ENCODE peak calls at places on chromosome 4, in ten cellular contexts. A, G, X, B, D, Q, K, F, T and M are unnamed samples.

GRCh38 chr4:7777017-7777710 is 162.5 kb downstream of the AFAP1 start:
- DNase-seq in X (no peak), Q (no peak), T (peak), F (no peak), A (peak), G (peak), K (no peak), B (no peak), D (no peak), M (no peak)

GRCh38 chr4:71729856-71730255 is 54.0 kb downstream of the GC start:
- DNase-seq in X (no peak), D (no peak), K (no peak), G (no peak), T (no peak), F (no peak), Q (no peak), B (no peak), A (no peak), M (no peak)

GRCh38 chr4:133154725-133155124 is 5.6 kb downstream of the PCDH10 start:
- DNase-seq in A (no peak), B (peak), G (no peak), Q (no peak), D (no peak), K (no peak), T (no peak), F (no peak), X (peak), M (no peak)

GRCh38 chr4:69642961-69643360 is 3.5 kb upstream of the UGT2A2 start:
- DNase-seq in G (no peak), D (no peak), X (no peak), K (no peak), B (no peak), T (no peak), F (no peak), Q (no peak), A (no peak), M (no peak)

GRCh38 chr4:102328045-102328444 is 17.2 kb downstream of the SLC39A8 start:
- DNase-seq in A (no peak), G (no peak), Q (no peak), T (no peak), F (no peak), K (no peak), D (no peak), X (no peak), B (no peak), M (no peak)

GRCh38 chr4:143554728-143555597 is 41.5 kb downstream of the SMARCA5 start:
- DNase-seq in F (no peak), Q (no peak), B (no peak), G (no peak), X (no peak), A (no peak), T (no peak), K (no peak), D (no peak), M (no peak)

GRCh38 chr4:98209111-98209510 is 52.1 kb upstream of the RAP1GDS1 start:
- DNase-seq in X (no peak), A (no peak), F (no peak), K (no peak), D (no peak), Q (no peak), G (no peak), B (no peak), T (no peak), M (no peak)

GRCh38 chr4:183658362-183659028 is 490 bp downstream of the RWDD4 start:
- DNase-seq in F (no peak), K (peak), B (peak), T (peak), Q (peak), G (peak), A (peak), X (peak), D (no peak), M (no peak)

GRCh38 chr4:111689214-111689613 is 456.0 kb upstream of the FAM241A start:
- DNase-seq in X (peak), A (no peak), F (no peak), T (peak), K (no peak), B (no peak), D (no peak), G (peak), Q (no peak), M (no peak)

GRCh38 chr4:123866796-123867195 is 470.2 kb downstream of the SPRY1 start:
- DNase-seq in B (no peak), T (no peak), K (no peak), Q (no peak), D (no peak), X (no peak), F (no peak), A (no peak), G (no peak), M (no peak)

GRCh38 chr4:126627255-126627654 is 1005.5 kb upstream of the INTU start:
- DNase-seq in F (no peak), Q (no peak), G (no peak), X (peak), K (peak), A (no peak), B (peak), D (no peak), T (no peak), M (no peak)

GRCh38 chr4:101065346-101065745 is 282.0 kb downstream of the PPP3CA start:
- DNase-seq in F (no peak), K (no peak), T (no peak), D (no peak), Q (no peak), G (no peak), A (no peak), B (no peak), X (no peak), M (no peak)

GRCh38 chr4:143558286-143558685 is 44.8 kb downstream of the SMARCA5 start:
- DNase-seq in F (no peak), A (no peak), K (no peak), B (no peak), G (no peak), Q (no peak), D (no peak), T (no peak), X (no peak), M (no peak)

GRCh38 chr4:73895201-73896177 is 26.3 kb downstream of the CXCL1 start:
- DNase-seq in X (no peak), F (no peak), K (no peak), A (no peak), T (no peak), G (no peak), D (no peak), Q (peak), B (no peak), M (no peak)

GRCh38 chr4:37836838-37837413 is 10.4 kb downstream of the PGM2 start:
- DNase-seq in F (no peak), Q (no peak), T (no peak), X (no peak), K (no peak), B (no peak), D (no peak), A (no peak), G (no peak), M (no peak)
- TF ChIP-seq EP300 in F (no peak), Q (no peak), T (no peak), X (no peak), K (no peak), B (no peak), D (no peak), A (no peak), G (no peak), M (no peak)

GRCh38 chr4:163279713-163280112 is 52.7 kb downstream of the NPY1R start:
- DNase-seq in K (no peak), D (no peak), G (no peak), F (no peak), B (no peak), A (no peak), T (peak), X (no peak), Q (no peak), M (no peak)
- TF ChIP-seq EP300 in K (no peak), D (no peak), G (no peak), F (no peak), B (no peak), A (no peak), T (peak), X (no peak), Q (no peak), M (no peak)

GRCh38 chr4:3422241-3422801 is 19.4 kb upstream of the HGFAC start:
- DNase-seq in F (no peak), A (no peak), T (no peak), K (no peak), X (no peak), D (no peak), Q (no peak), G (no peak), B (no peak), M (no peak)
- TF ChIP-seq EP300 in F (no peak), A (no peak), T (no peak), K (no peak), X (no peak), D (no peak), Q (no peak), G (no peak), B (no peak), M (no peak)

GRCh38 chr4:32025840-32026459 is 1305.8 kb downstream of the PCDH7 start:
- DNase-seq in Q (peak), T (no peak), D (no peak), X (peak), A (no peak), G (no peak), B (no peak), F (no peak), K (no peak), M (no peak)
- TF ChIP-seq EP300 in Q (no peak), T (no peak), D (no peak), X (no peak), A (no peak), G (no peak), B (no peak), F (no peak), K (no peak), M (no peak)

GRCh38 chr4:89797117-89797516 is 39.8 kb downstream of the SNCA start:
- DNase-seq in A (no peak), G (no peak), T (no peak), F (no peak), K (no peak), D (no peak), Q (no peak), X (peak), B (no peak), M (no peak)
- TF ChIP-seq EP300 in A (no peak), G (no peak), T (no peak), F (no peak), K (no peak), D (no peak), Q (no peak), X (no peak), B (no peak), M (no peak)